ENCODE peak calls at places on chromosomes 11 and 22, in nine cellular contexts. U is endothelial cell, H is stomach, D is NCI-H1092, E is astrocyte of the spinal cord, L is PC-9, C is substantia nigra, G is ureter, S is NCI-H146. R is an unnamed sample.

GRCh38 chr22:19429950-19430889 is 1.3 kb downstream of the HIRA start:
- DNase-seq in U (no peak), H (peak), D (no peak), E (peak), L (no peak), C (no peak), G (no peak), S (no peak), R (peak)

GRCh38 chr11:130042093-130042591 is 27.6 kb upstream of the APLP2 start:
- DNase-seq in U (no peak), H (no peak), D (no peak), E (peak), L (peak), C (no peak), G (no peak), S (no peak), R (no peak)

GRCh38 chr11:47971501-47971900 is 8.9 kb upstream of the PTPRJ start:
- DNase-seq in U (no peak), H (no peak), D (no peak), E (no peak), L (no peak), C (no peak), G (no peak), S (peak), R (no peak)

GRCh38 chr11:70633610-70634009 is 235.3 kb downstream of the CTTN start:
- DNase-seq in U (no peak), H (no peak), D (no peak), E (no peak), L (no peak), C (no peak), G (no peak), S (peak), R (no peak)

GRCh38 chr11:135073870-135074269 is 661.8 kb upstream of the B3GAT1 start:
- DNase-seq in U (no peak), H (no peak), D (no peak), E (no peak), L (no peak), C (no peak), G (no peak), S (no peak), R (no peak)

GRCh38 chr11:24298126-24298525 is 198.7 kb upstream of the LUZP2 start:
- DNase-seq in U (no peak), H (no peak), D (no peak), E (no peak), L (no peak), C (no peak), G (no peak), S (no peak), R (no peak)

GRCh38 chr11:35951659-35952058 is 7.8 kb downstream of the LDLRAD3 start:
- DNase-seq in U (no peak), H (no peak), D (peak), E (no peak), L (no peak), C (no peak), G (no peak), S (no peak), R (no peak)

GRCh38 chr22:41092023-41092817 is at the start of gene EP300:
- DNase-seq in U (peak), H (peak), D (peak), E (peak), L (peak), C (peak), G (peak), S (peak), R (peak)

GRCh38 chr22:42300286-42301071 is 30.0 kb upstream of the TCF20 start:
- DNase-seq in U (no peak), H (peak), D (no peak), E (no peak), L (peak), C (no peak), G (no peak), S (no peak), R (no peak)

GRCh38 chr22:43295660-43296059 is 47.5 kb downstream of the SCUBE1 start:
- DNase-seq in U (no peak), H (no peak), D (no peak), E (no peak), L (no peak), C (no peak), G (no peak), S (no peak), R (no peak)

GRCh38 chr11:91981995-91982394 is 242.6 kb upstream of the FAT3 start:
- DNase-seq in U (no peak), H (no peak), D (no peak), E (peak), L (peak), C (no peak), G (peak), S (no peak), R (peak)

GRCh38 chr11:34758262-34758661 is 137.4 kb downstream of the EHF start:
- DNase-seq in U (no peak), H (no peak), D (no peak), E (no peak), L (no peak), C (no peak), G (no peak), S (peak), R (no peak)

GRCh38 chr22:49633010-49633324 is 194.7 kb downstream of the BRD1 start:
- DNase-seq in U (no peak), H (no peak), D (no peak), E (no peak), L (no peak), C (no peak), G (no peak), S (peak), R (no peak)

GRCh38 chr22:31897842-31898241 is 46.5 kb upstream of the YWHAH start:
- DNase-seq in U (no peak), H (no peak), D (no peak), E (no peak), L (no peak), C (no peak), G (no peak), S (no peak), R (no peak)

GRCh38 chr22:50531546-50532352 is 1.9 kb upstream of the TYMP start:
- DNase-seq in U (peak), H (peak), D (no peak), E (peak), L (peak), C (no peak), G (peak), S (peak), R (peak)

GRCh38 chr22:46614070-46614931 is 5.9 kb upstream of the GRAMD4 start:
- DNase-seq in U (no peak), H (no peak), D (no peak), E (no peak), L (no peak), C (no peak), G (no peak), S (no peak), R (no peak)

GRCh38 chr11:12532580-12532979 is 141.6 kb upstream of the TEAD1 start:
- DNase-seq in U (no peak), H (no peak), D (no peak), E (no peak), L (no peak), C (no peak), G (no peak), S (no peak), R (no peak)

GRCh38 chr11:8108430-8108829 is 27.4 kb downstream of the TUB start:
- DNase-seq in U (no peak), H (no peak), D (no peak), E (no peak), L (no peak), C (no peak), G (no peak), S (no peak), R (no peak)

GRCh38 chr22:20282901-20283673 is 15.0 kb upstream of the RTN4R start:
- DNase-seq in U (no peak), H (no peak), D (no peak), E (no peak), L (no peak), C (no peak), G (no peak), S (peak), R (no peak)

GRCh38 chr22:30304495-30305244 is 15.4 kb upstream of the CASTOR1 start:
- DNase-seq in U (no peak), H (peak), D (no peak), E (no peak), L (peak), C (no peak), G (no peak), S (no peak), R (no peak)

GRCh38 chr11:12170501-12170900 is 60.1 kb downstream of the MICAL2 start:
- DNase-seq in U (no peak), H (no peak), D (no peak), E (no peak), L (no peak), C (no peak), G (no peak), S (no peak), R (no peak)

GRCh38 chr22:28799125-28799833 is 1.1 kb downstream of the XBP1 start:
- DNase-seq in U (peak), H (no peak), D (no peak), E (peak), L (peak), C (no peak), G (peak), S (peak), R (peak)